ENCODE peak calls at places on chromosomes 6 and 20, in seven cellular contexts. One of them, this sample, is unnamed.

GRCh38 chr6:101645770-101646169 is 252.3 kb downstream of the GRIK2 start:
- DNase-seq in HepG2: no peak
- DNase-seq in SK-N-SH: no peak
- DNase-seq in HCT116: no peak
- DNase-seq in GM12878: no peak
- DNase-seq in H1: no peak
- DNase-seq in K562: no peak
- DNase-seq in this sample: no peak

GRCh38 chr6:156166093-156166492 is 611.1 kb upstream of the ARID1B start:
- DNase-seq in HepG2: no peak
- DNase-seq in SK-N-SH: no peak
- DNase-seq in HCT116: no peak
- DNase-seq in GM12878: no peak
- DNase-seq in H1: no peak
- DNase-seq in K562: no peak
- DNase-seq in this sample: no peak

GRCh38 chr6:97294451-97294850 is 11.4 kb upstream of the MMS22L start:
- DNase-seq in HepG2: no peak
- DNase-seq in SK-N-SH: no peak
- DNase-seq in HCT116: no peak
- DNase-seq in GM12878: peak
- DNase-seq in H1: no peak
- DNase-seq in K562: no peak
- DNase-seq in this sample: no peak

GRCh38 chr6:156794963-156795362 is 17.8 kb downstream of the ARID1B start:
- DNase-seq in HepG2: no peak
- DNase-seq in SK-N-SH: no peak
- DNase-seq in HCT116: no peak
- DNase-seq in GM12878: no peak
- DNase-seq in H1: no peak
- DNase-seq in K562: no peak
- DNase-seq in this sample: peak

GRCh38 chr20:21147593-21147992 is 21.7 kb downstream of the KIZ start:
- DNase-seq in HepG2: no peak
- DNase-seq in SK-N-SH: no peak
- DNase-seq in HCT116: no peak
- DNase-seq in GM12878: no peak
- DNase-seq in H1: no peak
- DNase-seq in K562: no peak
- DNase-seq in this sample: no peak

GRCh38 chr20:37649635-37650244 is 44.1 kb upstream of the CTNNBL1 start:
- DNase-seq in HepG2: no peak
- DNase-seq in SK-N-SH: no peak
- DNase-seq in HCT116: no peak
- DNase-seq in GM12878: no peak
- DNase-seq in H1: no peak
- DNase-seq in K562: no peak
- DNase-seq in this sample: no peak

GRCh38 chr6:327538-328183 is 35.4 kb downstream of the DUSP22 start:
- DNase-seq in HepG2: no peak
- DNase-seq in SK-N-SH: peak
- DNase-seq in HCT116: no peak
- DNase-seq in GM12878: no peak
- DNase-seq in H1: no peak
- DNase-seq in K562: no peak
- DNase-seq in this sample: no peak

GRCh38 chr6:166575190-166575589 is 11.3 kb downstream of the RAMACL start:
- DNase-seq in HepG2: no peak
- DNase-seq in SK-N-SH: no peak
- DNase-seq in HCT116: no peak
- DNase-seq in GM12878: no peak
- DNase-seq in H1: no peak
- DNase-seq in K562: no peak
- DNase-seq in this sample: no peak

GRCh38 chr6:142300758-142301251 is 1.0 kb upstream of the ADGRG6 start:
- DNase-seq in HepG2: peak
- DNase-seq in SK-N-SH: no peak
- DNase-seq in HCT116: peak
- DNase-seq in GM12878: no peak
- DNase-seq in H1: no peak
- DNase-seq in K562: no peak
- DNase-seq in this sample: no peak

GRCh38 chr20:33945391-33946079 is 48.2 kb upstream of the RALY start:
- DNase-seq in HepG2: peak
- DNase-seq in SK-N-SH: no peak
- DNase-seq in HCT116: no peak
- DNase-seq in GM12878: no peak
- DNase-seq in H1: no peak
- DNase-seq in K562: no peak
- DNase-seq in this sample: no peak

GRCh38 chr20:49391404-49392245 is 90.8 kb downstream of the KCNB1 start:
- DNase-seq in HepG2: no peak
- DNase-seq in SK-N-SH: no peak
- DNase-seq in HCT116: no peak
- DNase-seq in GM12878: no peak
- DNase-seq in H1: no peak
- DNase-seq in K562: no peak
- DNase-seq in this sample: no peak

GRCh38 chr6:142322504-142323198 is 20.8 kb downstream of the ADGRG6 start:
- DNase-seq in HepG2: no peak
- DNase-seq in SK-N-SH: no peak
- DNase-seq in HCT116: no peak
- DNase-seq in GM12878: no peak
- DNase-seq in H1: no peak
- DNase-seq in K562: no peak
- DNase-seq in this sample: no peak

GRCh38 chr6:11166948-11167347 is 55.4 kb upstream of the ERVFRD-1 start:
- DNase-seq in HepG2: no peak
- DNase-seq in SK-N-SH: no peak
- DNase-seq in HCT116: no peak
- DNase-seq in GM12878: no peak
- DNase-seq in H1: no peak
- DNase-seq in K562: no peak
- DNase-seq in this sample: no peak

GRCh38 chr6:120805267-120805666 is 529.0 kb downstream of the TBC1D32 start:
- DNase-seq in HepG2: no peak
- DNase-seq in SK-N-SH: no peak
- DNase-seq in HCT116: no peak
- DNase-seq in GM12878: no peak
- DNase-seq in H1: no peak
- DNase-seq in K562: no peak
- DNase-seq in this sample: no peak

GRCh38 chr20:45938727-45939438 is 4.4 kb downstream of the PCIF1 start:
- DNase-seq in HepG2: no peak
- DNase-seq in SK-N-SH: no peak
- DNase-seq in HCT116: peak
- DNase-seq in GM12878: no peak
- DNase-seq in H1: peak
- DNase-seq in K562: no peak
- DNase-seq in this sample: no peak

GRCh38 chr20:34311118-34312023 is 8.2 kb upstream of the AHCY start:
- DNase-seq in HepG2: peak
- DNase-seq in SK-N-SH: no peak
- DNase-seq in HCT116: no peak
- DNase-seq in GM12878: no peak
- DNase-seq in H1: peak
- DNase-seq in K562: no peak
- DNase-seq in this sample: no peak

GRCh38 chr6:22332726-22333125 is 35.9 kb upstream of the PRL start:
- DNase-seq in HepG2: no peak
- DNase-seq in SK-N-SH: no peak
- DNase-seq in HCT116: no peak
- DNase-seq in GM12878: no peak
- DNase-seq in H1: no peak
- DNase-seq in K562: no peak
- DNase-seq in this sample: no peak

GRCh38 chr20:49394264-49394663 is 88.2 kb downstream of the KCNB1 start:
- DNase-seq in HepG2: no peak
- DNase-seq in SK-N-SH: no peak
- DNase-seq in HCT116: no peak
- DNase-seq in GM12878: no peak
- DNase-seq in H1: no peak
- DNase-seq in K562: no peak
- DNase-seq in this sample: no peak

GRCh38 chr20:61982240-61982950 is 83.3 kb downstream of the TAF4 start:
- DNase-seq in HepG2: no peak
- DNase-seq in SK-N-SH: no peak
- DNase-seq in HCT116: no peak
- DNase-seq in GM12878: no peak
- DNase-seq in H1: no peak
- DNase-seq in K562: no peak
- DNase-seq in this sample: no peak

GRCh38 chr20:39036851-39037250 is 74.7 kb downstream of the DHX35 start:
- DNase-seq in HepG2: no peak
- DNase-seq in SK-N-SH: no peak
- DNase-seq in HCT116: no peak
- DNase-seq in GM12878: no peak
- DNase-seq in H1: no peak
- DNase-seq in K562: no peak
- DNase-seq in this sample: no peak
- TF ChIP-seq JUND in HepG2: no peak
- TF ChIP-seq JUND in SK-N-SH: no peak
- TF ChIP-seq JUND in HCT116: no peak
- TF ChIP-seq JUND in GM12878: no peak
- TF ChIP-seq JUND in H1: no peak
- TF ChIP-seq JUND in K562: no peak
- TF ChIP-seq JUND in this sample: no peak

DNA sequence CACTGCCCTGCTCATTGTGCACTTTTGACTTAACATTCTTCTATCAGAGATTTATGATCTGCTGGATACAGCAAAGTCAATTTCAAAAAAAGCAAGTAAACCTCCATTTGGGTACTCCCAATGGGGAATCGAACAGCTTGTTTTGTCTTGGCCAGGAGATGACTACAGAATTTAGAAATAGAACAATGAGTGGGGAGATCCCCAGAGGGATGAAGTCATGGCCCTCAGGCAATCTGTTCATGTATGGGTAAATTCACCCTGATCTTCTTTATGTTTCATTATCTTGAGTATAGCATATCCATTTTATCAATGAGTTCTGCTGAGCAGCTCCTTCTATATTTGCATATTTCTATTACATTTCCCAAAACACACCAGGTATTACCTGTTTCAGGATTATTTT is 1681.9 kb downstream of the HACE1 start:
- DNase-seq in HepG2: no peak
- DNase-seq in SK-N-SH: no peak
- DNase-seq in HCT116: no peak
- DNase-seq in GM12878: no peak
- DNase-seq in H1: no peak
- DNase-seq in K562: no peak
- DNase-seq in this sample: no peak
- TF ChIP-seq JUND in HepG2: no peak
- TF ChIP-seq JUND in SK-N-SH: no peak
- TF ChIP-seq JUND in HCT116: no peak
- TF ChIP-seq JUND in GM12878: no peak
- TF ChIP-seq JUND in H1: no peak
- TF ChIP-seq JUND in K562: no peak
- TF ChIP-seq JUND in this sample: no peak

GRCh38 chr6:3384346-3385143 is 72.3 kb downstream of the SLC22A23 start:
- DNase-seq in HepG2: no peak
- DNase-seq in SK-N-SH: no peak
- DNase-seq in HCT116: no peak
- DNase-seq in GM12878: no peak
- DNase-seq in H1: no peak
- DNase-seq in K562: no peak
- DNase-seq in this sample: no peak

GRCh38 chr6:3388786-3389185 is 68.1 kb downstream of the SLC22A23 start:
- DNase-seq in HepG2: no peak
- DNase-seq in SK-N-SH: no peak
- DNase-seq in HCT116: no peak
- DNase-seq in GM12878: peak
- DNase-seq in H1: no peak
- DNase-seq in K562: no peak
- DNase-seq in this sample: no peak

GRCh38 chr6:3385660-3386151 is 71.1 kb downstream of the SLC22A23 start:
- DNase-seq in HepG2: no peak
- DNase-seq in SK-N-SH: no peak
- DNase-seq in HCT116: peak
- DNase-seq in GM12878: no peak
- DNase-seq in H1: no peak
- DNase-seq in K562: no peak
- DNase-seq in this sample: no peak

GRCh38 chr6:3383525-3383924 is 73.3 kb downstream of the SLC22A23 start:
- DNase-seq in HepG2: peak
- DNase-seq in SK-N-SH: no peak
- DNase-seq in HCT116: peak
- DNase-seq in GM12878: peak
- DNase-seq in H1: no peak
- DNase-seq in K562: peak
- DNase-seq in this sample: no peak

GRCh38 chr6:3386374-3386857 is 70.4 kb downstream of the SLC22A23 start:
- DNase-seq in HepG2: no peak
- DNase-seq in SK-N-SH: no peak
- DNase-seq in HCT116: no peak
- DNase-seq in GM12878: no peak
- DNase-seq in H1: no peak
- DNase-seq in K562: no peak
- DNase-seq in this sample: no peak
- TF ChIP-seq JUND in HepG2: no peak
- TF ChIP-seq JUND in SK-N-SH: no peak
- TF ChIP-seq JUND in HCT116: no peak
- TF ChIP-seq JUND in GM12878: no peak
- TF ChIP-seq JUND in H1: no peak
- TF ChIP-seq JUND in K562: no peak
- TF ChIP-seq JUND in this sample: no peak

DNA sequence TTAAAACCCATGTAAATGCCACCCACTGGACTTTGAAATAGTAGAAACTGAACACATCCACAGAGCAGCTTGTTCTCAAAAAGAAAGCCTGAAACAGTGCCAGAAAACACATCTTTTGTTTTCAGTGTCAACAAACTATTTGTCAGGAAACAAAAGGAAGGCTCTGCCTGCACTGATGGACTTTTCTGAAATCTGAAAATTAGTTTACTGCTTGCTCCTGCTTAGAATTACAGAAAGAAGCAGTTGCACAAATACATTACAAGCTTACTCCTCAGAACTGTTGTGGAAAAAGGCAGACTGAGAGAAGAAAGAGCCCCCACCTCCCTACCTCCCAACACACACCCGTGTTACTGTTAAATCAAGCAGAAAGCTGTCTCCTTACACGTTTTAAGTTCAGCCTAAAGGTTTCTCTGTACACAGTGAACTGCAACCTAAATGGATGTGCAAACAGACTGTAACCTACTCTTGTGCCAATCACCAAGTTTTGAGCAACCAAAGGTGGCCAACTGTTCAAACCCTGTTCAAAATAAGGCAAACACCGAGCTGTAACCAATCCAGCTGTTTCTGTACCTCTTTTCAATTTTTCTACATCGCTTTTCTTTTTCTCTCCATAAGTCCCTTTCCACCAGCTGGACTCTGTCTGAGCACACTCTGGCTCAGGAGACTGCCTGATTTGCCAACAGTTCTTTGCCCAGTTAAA is 43.7 kb downstream of the FRK start:
- DNase-seq in HepG2: peak
- DNase-seq in SK-N-SH: no peak
- DNase-seq in HCT116: no peak
- DNase-seq in GM12878: no peak
- DNase-seq in H1: no peak
- DNase-seq in K562: no peak
- DNase-seq in this sample: no peak
- TF ChIP-seq JUND in HepG2: no peak
- TF ChIP-seq JUND in SK-N-SH: no peak
- TF ChIP-seq JUND in HCT116: no peak
- TF ChIP-seq JUND in GM12878: no peak
- TF ChIP-seq JUND in H1: no peak
- TF ChIP-seq JUND in K562: no peak
- TF ChIP-seq JUND in this sample: no peak